ENCODE peak calls at places on chromosomes 4 and X, in five cellular contexts. T is CD4-positive, alpha-beta T cell; Z is pancreas; M is GM06990; G is AG09309. V is an unnamed sample.

GRCh38 chr4:2253160-2254084 is 8.5 kb downstream of the MXD4 start:
- DNase-seq in M (peak), Z (peak), G (no peak), T (no peak), V (no peak)

GRCh38 chr4:139054791-139055376 is 39.3 kb downstream of the NOCT start:
- DNase-seq in T (no peak), M (no peak), G (no peak), Z (no peak), V (no peak)

GRCh38 chr4:163681208-163681821 is 186.8 kb downstream of the TMA16 start:
- DNase-seq in T (no peak), G (no peak), Z (peak), M (no peak), V (peak)

GRCh38 chr4:150302553-150302952 is 224.3 kb downstream of the DCLK2 start:
- DNase-seq in M (no peak), G (peak), Z (peak), T (no peak), V (no peak)

GRCh38 chrX:22395372-22395771 is 122.7 kb downstream of the CBLL2 start:
- DNase-seq in Z (no peak), M (no peak), G (no peak), T (no peak), V (no peak)

GRCh38 chrX:39819921-39820849 is 277.6 kb downstream of the BCOR start:
- DNase-seq in M (no peak), T (no peak), G (no peak), Z (no peak), V (no peak)

GRCh38 chr4:38514465-38515146 is 149.4 kb upstream of the KLF3 start:
- DNase-seq in Z (no peak), T (no peak), G (no peak), M (no peak), V (no peak)

GRCh38 chr4:20254517-20255250 is 3.0 kb downstream of the SLIT2 start:
- DNase-seq in G (no peak), T (no peak), Z (no peak), M (peak), V (no peak)

GRCh38 chr4:62161446-62161845 is 961.3 kb downstream of the ADGRL3 start:
- DNase-seq in M (no peak), G (no peak), T (no peak), Z (no peak), V (no peak)

GRCh38 chr4:41992967-41993857 is 2.9 kb downstream of the SLC30A9 start:
- DNase-seq in G (no peak), T (no peak), M (no peak), Z (no peak), V (no peak)

GRCh38 chr4:41990383-41991111 is at the start of gene SLC30A9:
- DNase-seq in G (peak), T (peak), M (peak), Z (peak), V (peak)

GRCh38 chr4:41991916-41992767 is 1.8 kb downstream of the SLC30A9 start:
- DNase-seq in G (no peak), Z (no peak), T (no peak), M (no peak), V (no peak)

GRCh38 chr4:41998019-41998418 is 7.7 kb downstream of the SLC30A9 start:
- DNase-seq in T (no peak), G (no peak), Z (no peak), M (no peak), V (no peak)

DNA sequence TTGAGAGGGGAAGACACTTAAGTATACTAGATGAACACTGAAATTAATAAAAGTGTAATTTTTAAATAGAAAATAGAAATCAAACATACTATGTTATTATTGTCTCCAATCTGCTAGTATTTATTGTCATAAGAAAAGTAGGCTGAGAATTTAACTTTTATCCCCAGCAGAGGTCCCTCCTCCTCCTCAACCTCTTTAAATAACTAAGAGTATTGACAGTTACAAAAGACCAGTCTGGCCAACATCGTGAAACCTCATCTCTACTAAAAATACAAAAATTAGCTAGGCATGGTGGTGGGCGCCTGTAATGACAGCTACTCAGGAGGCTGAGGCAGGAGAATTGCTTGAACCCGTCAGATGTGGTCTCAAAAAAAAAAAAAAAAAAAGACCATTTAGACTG is 4.1 kb downstream of the SLC30A9 start:
- DNase-seq in Z (no peak), G (no peak), T (no peak), M (no peak), V (no peak)
- TF ChIP-seq CTCF in Z (no peak), G (no peak), T (no peak), M (no peak), V (no peak)

GRCh38 chrX:19332983-19333382 is 10.7 kb upstream of the PDHA1 start:
- DNase-seq in G (no peak), M (no peak), Z (no peak), T (no peak), V (no peak)

DNA sequence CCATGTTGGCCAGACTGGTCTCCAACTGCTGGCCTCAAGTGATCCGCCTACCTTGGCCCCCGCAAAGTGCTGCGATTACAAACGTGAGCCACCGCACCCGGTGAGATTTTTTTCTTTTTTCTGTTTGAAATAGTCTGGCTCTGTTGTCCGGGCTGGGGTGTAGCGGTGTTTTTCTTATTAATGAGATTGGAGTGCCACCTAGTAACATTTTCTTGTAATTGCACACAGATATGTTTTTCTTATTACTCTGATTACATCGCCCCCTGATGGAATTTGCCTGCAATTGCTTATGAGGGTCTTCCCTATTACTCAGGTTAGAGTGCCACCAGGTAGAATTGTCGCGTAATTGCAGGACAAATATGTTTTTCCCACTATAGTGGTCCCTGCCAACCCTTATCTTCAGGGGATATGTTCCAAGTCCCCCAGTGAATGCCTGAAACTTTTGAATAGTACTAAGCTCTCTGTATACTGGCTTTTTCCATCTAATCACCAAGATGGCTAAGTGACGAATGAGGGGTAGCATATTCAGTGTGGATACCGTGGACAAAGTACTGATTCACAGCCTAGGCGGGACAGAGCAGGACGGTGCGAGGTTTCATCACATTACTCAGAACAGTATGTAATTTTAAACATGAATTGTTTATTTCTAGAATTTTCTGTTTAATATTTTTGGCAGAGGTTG is 8.6 kb upstream of the PDHA1 start:
- DNase-seq in T (no peak), M (peak), G (no peak), Z (no peak), V (peak)
- TF ChIP-seq CTCF in T (no peak), M (peak), G (peak), Z (no peak), V (peak)

GRCh38 chr4:114209589-114209988 is 230.1 kb upstream of the ARSJ start:
- DNase-seq in T (no peak), M (no peak), G (no peak), Z (no peak), V (no peak)

DNA sequence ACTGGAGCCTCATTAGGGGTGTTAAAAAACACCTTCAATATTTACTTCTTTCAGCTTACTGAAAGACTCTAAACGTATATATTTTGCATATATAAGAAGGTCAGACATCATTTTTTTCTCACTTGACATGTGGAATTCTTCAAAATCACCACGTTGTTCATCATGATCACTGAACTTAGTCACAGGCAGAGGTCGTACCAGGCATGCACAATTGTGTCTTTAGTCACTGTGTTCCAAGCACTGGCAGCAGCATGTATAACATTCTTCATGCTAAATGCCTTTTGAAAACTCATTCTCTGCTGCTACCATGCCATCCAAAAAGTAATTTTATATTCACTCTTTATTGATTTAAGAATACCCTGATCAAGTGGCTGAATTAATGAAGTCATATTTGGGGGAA is 229.3 kb upstream of the ARSJ start:
- DNase-seq in T (no peak), G (peak), Z (no peak), M (no peak), V (no peak)
- TF ChIP-seq CTCF in T (no peak), G (peak), Z (no peak), M (no peak), V (no peak)

GRCh38 chrX:13010546-13010945 is 33.9 kb downstream of the FAM9C start:
- DNase-seq in T (no peak), Z (no peak), G (no peak), M (no peak), V (no peak)
- TF ChIP-seq CTCF in T (no peak), Z (no peak), G (no peak), M (no peak), V (no peak)

GRCh38 chr4:94757192-94758140 is at the start of gene BMPR1B:
- DNase-seq in M (no peak), G (peak), T (no peak), Z (peak), V (peak)
- TF ChIP-seq CTCF in M (no peak), G (peak), T (no peak), Z (no peak), V (no peak)

GRCh38 chr4:152164561-152164960 is 371.3 kb downstream of the FBXW7 start:
- DNase-seq in M (no peak), Z (no peak), T (no peak), G (no peak), V (no peak)
- TF ChIP-seq CTCF in M (no peak), Z (no peak), T (no peak), G (no peak), V (no peak)

GRCh38 chrX:111445485-111445884 is 33.5 kb upstream of the DCX start:
- DNase-seq in T (no peak), M (peak), G (peak), Z (no peak), V (peak)
- TF ChIP-seq CTCF in T (peak), M (peak), G (peak), Z (peak), V (peak)

DNA sequence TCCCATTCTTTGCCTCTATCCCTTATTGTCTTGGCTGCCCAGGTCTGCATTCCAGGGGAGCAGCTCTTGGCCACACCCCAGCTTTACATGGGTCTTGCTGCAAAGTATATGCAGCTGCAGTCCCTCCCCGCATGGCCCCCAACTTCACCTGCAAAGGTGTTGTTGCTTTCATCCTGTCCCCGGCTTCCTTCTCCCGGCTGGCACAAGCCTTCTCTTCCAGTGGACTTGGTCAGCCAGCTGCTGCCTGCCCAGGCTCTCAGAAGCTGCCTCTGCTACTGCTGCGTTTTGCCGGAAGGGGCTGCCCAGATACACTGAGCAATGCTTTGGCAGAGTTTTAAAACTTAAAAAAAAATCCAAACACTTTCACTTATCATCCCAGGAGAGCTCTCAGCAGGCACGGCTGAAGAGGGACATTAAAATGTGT is 121.2 kb upstream of the PDLIM3 start:
- DNase-seq in Z (peak), T (no peak), G (peak), M (no peak), V (no peak)
- TF ChIP-seq CTCF in Z (no peak), T (no peak), G (peak), M (no peak), V (no peak)